ENCODE peak calls at places on chromosomes 6 and 20, in seven cellular contexts. L, S, Q, N, H, C and F are unnamed samples.
A peak's percentile ranks its signal among the peaks of the same experiment; 100 is the strongest.

GRCh38 chr6:10316327-10316726 is 98.5 kb downstream of the TFAP2A start:
- DNase-seq in H (no peak), S (no peak), C (peak; percentile 7), Q (peak; percentile 56), N (peak; percentile 51), L (no peak), F (peak; percentile 70)

GRCh38 chr6:37048851-37049734 is 43.6 kb downstream of the FGD2 start:
- DNase-seq in C (peak; percentile 69), L (peak; percentile 49), H (no peak), S (peak; percentile 45), N (no peak), Q (peak; percentile 63), F (peak; percentile 73)

GRCh38 chr6:170151235-170152110 is 139.4 kb downstream of the DLL1 start:
- DNase-seq in S (no peak), N (peak; percentile 41), H (peak; percentile 73), L (peak; percentile 19), C (no peak), Q (no peak), F (peak; percentile 54)

GRCh38 chr6:149925253-149925973 is 2.5 kb upstream of the RAET1G start:
- DNase-seq in S (no peak), Q (no peak), N (peak; percentile 85), L (peak; percentile 42), H (peak; percentile 85), C (peak; percentile 42), F (no peak)

GRCh38 chr6:56714273-56714672 is 71.6 kb upstream of the DST start:
- DNase-seq in L (no peak), S (no peak), C (no peak), N (no peak), H (no peak), Q (no peak), F (no peak)

GRCh38 chr20:64239449-64240242 is 15.9 kb upstream of the PCMTD2 start:
- DNase-seq in L (no peak), N (no peak), C (no peak), S (no peak), Q (no peak), H (no peak), F (peak; percentile 49)

GRCh38 chr6:157428418-157429202 is 47.6 kb downstream of the ZDHHC14 start:
- DNase-seq in Q (peak; percentile 66), H (no peak), L (no peak), S (no peak), C (no peak), N (no peak), F (no peak)

GRCh38 chr20:36562724-36563123 is 10.7 kb upstream of the TGIF2 start:
- DNase-seq in H (no peak), S (no peak), N (no peak), Q (no peak), C (no peak), L (no peak), F (no peak)

GRCh38 chr6:163324326-163324927 is 90.1 kb upstream of the QKI start:
- DNase-seq in Q (no peak), L (no peak), S (no peak), C (no peak), H (no peak), N (no peak), F (no peak)

GRCh38 chr20:25308083-25308491 is 60.2 kb downstream of the PYGB start:
- DNase-seq in L (peak; percentile 13), C (no peak), S (no peak), N (no peak), H (no peak), Q (no peak), F (peak; percentile 58)

GRCh38 chr6:11556308-11556707 is 18.8 kb downstream of the TMEM170B start:
- DNase-seq in H (no peak), S (no peak), Q (no peak), C (no peak), N (no peak), L (no peak), F (no peak)

GRCh38 chr6:33732385-33732784 is 14.3 kb downstream of the IP6K3 start:
- DNase-seq in Q (no peak), L (no peak), N (no peak), H (no peak), S (no peak), C (no peak), F (no peak)

GRCh38 chr6:162099685-162100084 is 627.9 kb downstream of the PRKN start:
- DNase-seq in N (no peak), L (no peak), S (no peak), C (no peak), Q (no peak), H (no peak), F (no peak)

GRCh38 chr6:35728663-35729348 is 8.0 kb upstream of the ARMC12 start:
- DNase-seq in S (peak; percentile 41), Q (peak; percentile 25), C (peak; percentile 65), L (peak; percentile 55), H (peak; percentile 87), N (no peak), F (peak; percentile 87)

GRCh38 chr6:133893324-133893692 is 4.4 kb downstream of the TCF21 start:
- DNase-seq in S (no peak), Q (no peak), C (no peak), L (no peak), H (no peak), N (no peak), F (no peak)
- H3K27me3 ChIP-seq in S (peaks cover 9% of the 10 kb centered on the region), Q (peaks cover 54% of the 10 kb centered on the region), C (peaks cover 94% of the 10 kb centered on the region), L (no peaks in the 10 kb centered on the region), H (peaks cover 97% of the 10 kb centered on the region), N (peaks cover 60% of the 10 kb centered on the region), F (peaks cover 80% of the 10 kb centered on the region)

DNA sequence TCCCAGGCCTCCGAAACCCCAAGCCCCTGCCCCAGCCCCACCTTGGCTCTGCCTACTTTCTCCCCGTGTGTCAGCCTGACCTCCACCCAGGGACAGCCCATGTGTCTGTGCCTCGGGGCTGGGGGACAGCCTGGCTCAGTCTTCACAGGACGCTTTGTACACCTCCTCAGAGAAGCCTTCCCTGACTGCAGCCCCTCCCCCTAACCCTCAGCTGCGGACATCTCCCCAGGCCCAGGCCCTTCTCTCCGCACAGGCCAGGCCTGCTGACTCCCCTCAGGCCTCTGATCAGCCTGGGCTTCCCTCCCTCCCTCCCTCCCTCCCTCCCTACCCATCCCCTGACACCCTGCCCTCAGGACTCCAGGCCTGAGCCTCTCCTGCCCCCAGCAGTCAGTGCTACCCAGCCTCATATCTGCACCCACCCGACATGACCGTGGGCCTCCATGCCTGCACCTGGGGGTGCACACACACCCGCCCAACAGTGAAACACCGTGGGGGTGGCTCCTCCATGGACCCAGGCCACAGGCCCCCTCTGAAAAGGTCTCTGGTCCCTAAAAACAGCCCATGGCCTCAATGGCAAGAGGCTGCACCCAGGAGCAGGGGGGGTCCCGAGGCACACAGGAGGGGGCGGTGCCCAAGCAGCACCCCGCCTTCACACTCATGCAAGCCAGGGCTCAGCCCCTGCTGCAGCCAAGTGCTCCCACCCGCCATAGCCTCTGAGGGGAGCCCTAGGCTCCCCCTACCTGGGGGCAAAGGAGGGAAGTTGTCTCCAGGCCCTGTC is 12.9 kb downstream of the LAMA5 start:
- DNase-seq in N (peak; percentile 67), H (no peak), Q (no peak), S (no peak), L (peak; percentile 17), C (no peak), F (no peak)
- TF ChIP-seq EP300 in N (no peak), H (no peak), Q (no peak), S (no peak), L (no peak), C (no peak), F (no peak)

DNA sequence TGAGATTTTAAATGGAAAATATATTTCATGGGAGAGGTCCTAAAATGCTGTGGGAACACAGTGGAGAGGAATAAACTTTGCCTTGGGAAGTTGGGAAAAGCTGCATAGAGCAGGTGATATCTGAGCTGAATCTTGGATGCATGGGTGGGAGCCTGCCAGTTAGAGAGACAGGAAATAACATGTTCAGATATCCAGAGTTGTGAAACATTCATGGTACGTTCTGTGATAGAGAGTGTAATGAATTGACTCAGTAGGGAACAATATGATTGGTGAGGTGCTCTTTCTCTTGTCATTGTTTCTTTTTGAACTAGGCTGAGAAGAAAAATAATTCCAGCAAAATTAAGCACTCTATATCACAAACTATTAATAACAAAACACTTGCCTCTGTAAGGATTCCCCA is 72.8 kb downstream of the RPS12 start:
- DNase-seq in H (no peak), S (no peak), L (no peak), N (no peak), Q (no peak), C (no peak), F (no peak)
- H3K27me3 ChIP-seq in H (no peaks in the 10 kb centered on the region), S (no peaks in the 10 kb centered on the region), L (no peaks in the 10 kb centered on the region), N (no peaks in the 10 kb centered on the region), Q (no peaks in the 10 kb centered on the region), C (no peaks in the 10 kb centered on the region), F (no peaks in the 10 kb centered on the region)

DNA sequence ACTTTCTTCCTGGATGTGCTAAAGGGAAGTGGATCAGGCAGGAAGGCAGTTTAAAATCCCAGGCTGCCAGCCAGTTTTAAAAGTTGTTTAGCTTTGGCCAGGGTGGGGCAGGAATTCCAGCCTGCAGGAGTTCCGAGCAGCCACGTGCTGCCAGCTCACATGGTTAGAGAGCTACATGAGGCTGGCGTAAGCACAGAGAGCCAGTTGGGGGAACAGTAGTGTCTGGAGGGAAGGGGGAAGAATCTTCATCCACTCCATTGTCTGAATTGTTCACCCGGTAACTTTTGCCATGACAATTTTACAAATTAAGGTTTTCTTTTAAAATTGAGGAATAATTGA is 12.0 kb downstream of the CDC25B start:
- DNase-seq in L (peak; percentile 88), C (peak; percentile 89), S (peak; percentile 91), Q (no peak), H (no peak), N (peak; percentile 44), F (peak; percentile 96)
- TF ChIP-seq EP300 in L (peak; percentile 78), C (peak; percentile 89), S (peak; percentile 75), Q (no peak), H (peak; percentile 72), N (peak; percentile 85), F (peak; percentile 90)

GRCh38 chr20:51634877-51635276 is 92.4 kb upstream of the NFATC2 start:
- DNase-seq in Q (no peak), C (no peak), S (no peak), N (no peak), L (no peak), H (no peak), F (no peak)
- H3K27me3 ChIP-seq in Q (peaks cover 7% of the 10 kb centered on the region), C (no peaks in the 10 kb centered on the region), S (no peaks in the 10 kb centered on the region), N (no peaks in the 10 kb centered on the region), L (no peaks in the 10 kb centered on the region), H (no peaks in the 10 kb centered on the region), F (no peaks in the 10 kb centered on the region)

DNA sequence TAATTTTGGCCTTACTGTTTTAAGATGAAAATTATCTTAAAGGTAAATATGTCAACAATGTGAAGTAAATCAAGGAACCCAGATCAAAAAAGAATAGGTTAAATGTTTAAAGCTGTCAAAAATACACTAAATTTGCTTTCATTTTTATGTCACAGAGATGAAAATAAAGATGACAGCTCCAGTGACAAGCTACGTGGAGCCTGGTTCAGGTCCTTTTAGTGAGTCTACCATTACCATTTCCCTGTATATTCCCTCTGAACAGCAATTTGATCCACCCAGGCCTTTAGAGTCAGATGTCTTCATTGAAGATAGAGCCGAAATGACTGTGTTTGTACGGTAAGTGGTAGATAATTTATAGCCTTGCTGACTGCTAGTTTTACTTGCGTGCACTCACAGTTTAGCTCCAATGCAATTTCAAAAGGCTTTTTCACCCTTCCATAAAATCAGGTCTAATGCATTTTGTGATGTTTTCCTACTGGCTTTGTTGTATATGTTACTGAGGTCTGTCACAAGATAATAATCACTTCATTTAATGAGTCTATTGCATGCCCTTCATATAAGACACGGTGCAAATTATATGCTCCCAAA is 1.9 kb downstream of the HEBP2 start:
- DNase-seq in Q (no peak), H (no peak), C (no peak), L (no peak), S (no peak), N (no peak), F (no peak)
- TF ChIP-seq EP300 in Q (no peak), H (no peak), C (no peak), L (no peak), S (no peak), N (no peak), F (no peak)

GRCh38 chr20:46167080-46167479 is 49.0 kb downstream of the CD40 start:
- DNase-seq in S (no peak), H (no peak), C (no peak), L (no peak), Q (no peak), N (no peak), F (no peak)
- H3K27me3 ChIP-seq in S (no peaks in the 10 kb centered on the region), H (peaks cover 48% of the 10 kb centered on the region), C (peaks cover 27% of the 10 kb centered on the region), L (no peaks in the 10 kb centered on the region), Q (no peaks in the 10 kb centered on the region), N (no peaks in the 10 kb centered on the region), F (no peaks in the 10 kb centered on the region)